ENCODE peak calls at places on chromosome 22, in five cellular contexts. One of them, this sample, is unnamed.

GRCh38 chr22:40768187-40768586 is 51.0 kb downstream of the SLC25A17 start:
- DNase-seq in HepG2: no peak
- DNase-seq in Panc1: no peak
- DNase-seq in cardiac muscle cell: no peak
- DNase-seq in heart right ventricle: no peak
- DNase-seq in this sample: no peak

GRCh38 chr22:47918276-47918928 is 1156.0 kb downstream of the TBC1D22A start:
- DNase-seq in HepG2: no peak
- DNase-seq in Panc1: no peak
- DNase-seq in cardiac muscle cell: no peak
- DNase-seq in heart right ventricle: no peak
- DNase-seq in this sample: no peak

GRCh38 chr22:48953103-48953720 is 874.5 kb downstream of the BRD1 start:
- DNase-seq in HepG2: no peak
- DNase-seq in Panc1: no peak
- DNase-seq in cardiac muscle cell: no peak
- DNase-seq in heart right ventricle: no peak
- DNase-seq in this sample: no peak

GRCh38 chr22:36540867-36541642 is 12.1 kb upstream of the EIF3D start:
- DNase-seq in HepG2: no peak
- DNase-seq in Panc1: no peak
- DNase-seq in cardiac muscle cell: no peak
- DNase-seq in heart right ventricle: no peak
- DNase-seq in this sample: no peak

GRCh38 chr22:31103111-31103510 is 4.3 kb downstream of the SELENOM start:
- DNase-seq in HepG2: no peak
- DNase-seq in Panc1: no peak
- DNase-seq in cardiac muscle cell: no peak
- DNase-seq in heart right ventricle: no peak
- DNase-seq in this sample: no peak

GRCh38 chr22:32446321-32446720 is 17.9 kb downstream of the BPIFC start:
- DNase-seq in HepG2: no peak
- DNase-seq in Panc1: no peak
- DNase-seq in cardiac muscle cell: no peak
- DNase-seq in heart right ventricle: no peak
- DNase-seq in this sample: no peak

GRCh38 chr22:41092023-41092817 is at the start of gene EP300:
- DNase-seq in HepG2: peak; percentile 18
- DNase-seq in Panc1: no peak
- DNase-seq in cardiac muscle cell: peak; percentile 68
- DNase-seq in heart right ventricle: peak; percentile 88
- DNase-seq in this sample: peak; percentile 23

GRCh38 chr22:20437253-20438065 is at the start of gene SCARF2:
- DNase-seq in HepG2: no peak
- DNase-seq in Panc1: no peak
- DNase-seq in cardiac muscle cell: peak; percentile 83
- DNase-seq in heart right ventricle: peak; percentile 71
- DNase-seq in this sample: no peak

GRCh38 chr22:28175730-28176492 is 256.9 kb upstream of the PITPNB start:
- DNase-seq in HepG2: no peak
- DNase-seq in Panc1: no peak
- DNase-seq in cardiac muscle cell: no peak
- DNase-seq in heart right ventricle: no peak
- DNase-seq in this sample: no peak

GRCh38 chr22:27380826-27381225 is 420.7 kb downstream of the MN1 start:
- DNase-seq in HepG2: no peak
- DNase-seq in Panc1: no peak
- DNase-seq in cardiac muscle cell: no peak
- DNase-seq in heart right ventricle: no peak
- DNase-seq in this sample: no peak

GRCh38 chr22:28418063-28418462 is 261.6 kb downstream of the TTC28 start:
- DNase-seq in HepG2: no peak
- DNase-seq in Panc1: no peak
- DNase-seq in cardiac muscle cell: no peak
- DNase-seq in heart right ventricle: no peak
- DNase-seq in this sample: no peak

GRCh38 chr22:20064140-20064480 is 15.9 kb upstream of the DGCR8 start:
- DNase-seq in HepG2: no peak
- DNase-seq in Panc1: no peak
- DNase-seq in cardiac muscle cell: no peak
- DNase-seq in heart right ventricle: no peak
- DNase-seq in this sample: no peak

GRCh38 chr22:32796865-32797573 is 4.5 kb upstream of the TIMP3 start:
- DNase-seq in HepG2: peak; percentile 44
- DNase-seq in Panc1: peak; percentile 7
- DNase-seq in cardiac muscle cell: peak; percentile 73
- DNase-seq in heart right ventricle: peak; percentile 80
- DNase-seq in this sample: peak; percentile 63

GRCh38 chr22:36243996-36244395 is 4.7 kb upstream of the APOL2 start:
- DNase-seq in HepG2: no peak
- DNase-seq in Panc1: no peak
- DNase-seq in cardiac muscle cell: no peak
- DNase-seq in heart right ventricle: no peak
- DNase-seq in this sample: no peak

GRCh38 chr22:17791196-17791595 is 16.9 kb upstream of the BID start:
- DNase-seq in HepG2: no peak
- DNase-seq in Panc1: no peak
- DNase-seq in cardiac muscle cell: no peak
- DNase-seq in heart right ventricle: no peak
- DNase-seq in this sample: no peak

GRCh38 chr22:27747396-27748256 is 53.9 kb downstream of the MN1 start:
- DNase-seq in HepG2: no peak
- DNase-seq in Panc1: no peak
- DNase-seq in cardiac muscle cell: no peak
- DNase-seq in heart right ventricle: no peak
- DNase-seq in this sample: no peak

GRCh38 chr22:20290045-20290392 is 21.9 kb upstream of the RTN4R start:
- DNase-seq in HepG2: no peak
- DNase-seq in Panc1: no peak
- DNase-seq in cardiac muscle cell: no peak
- DNase-seq in heart right ventricle: no peak
- DNase-seq in this sample: no peak

GRCh38 chr22:20080776-20081654 is 974 bp downstream of the DGCR8 start:
- DNase-seq in HepG2: peak; percentile 43
- DNase-seq in Panc1: no peak
- DNase-seq in cardiac muscle cell: peak; percentile 17
- DNase-seq in heart right ventricle: no peak
- DNase-seq in this sample: peak; percentile 4

GRCh38 chr22:36079041-36079440 is 50.4 kb upstream of the RBFOX2 start:
- DNase-seq in HepG2: no peak
- DNase-seq in Panc1: no peak
- DNase-seq in cardiac muscle cell: no peak
- DNase-seq in heart right ventricle: no peak
- DNase-seq in this sample: no peak

GRCh38 chr22:33341611-33342010 is 283.4 kb upstream of the SYN3 start:
- DNase-seq in HepG2: no peak
- DNase-seq in Panc1: no peak
- DNase-seq in cardiac muscle cell: no peak
- DNase-seq in heart right ventricle: no peak
- DNase-seq in this sample: no peak

DNA sequence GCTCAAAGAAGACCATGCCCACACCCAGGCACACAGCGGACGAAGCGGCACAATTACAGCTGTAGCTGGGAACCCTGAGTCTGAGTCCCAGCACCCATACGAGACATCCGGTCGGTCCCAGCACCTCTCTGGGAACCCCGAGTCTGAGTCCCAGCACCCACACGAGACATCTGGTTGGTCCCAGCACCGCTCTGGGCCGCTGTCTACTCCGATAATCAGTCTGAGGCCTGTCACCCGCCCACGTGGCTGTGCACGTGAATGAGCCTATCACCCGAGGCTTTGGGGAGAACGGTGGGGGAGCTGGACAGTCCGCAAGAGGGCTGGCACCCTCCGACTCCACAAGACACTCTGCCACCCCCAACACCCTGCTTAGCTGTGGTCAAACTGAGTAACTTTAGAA is 6.2 kb downstream of the TTLL8 start:
- DNase-seq in HepG2: no peak
- DNase-seq in Panc1: no peak
- DNase-seq in cardiac muscle cell: no peak
- DNase-seq in heart right ventricle: no peak
- DNase-seq in this sample: no peak
- TF ChIP-seq CTCF in HepG2: no peak
- TF ChIP-seq CTCF in Panc1: no peak
- TF ChIP-seq CTCF in cardiac muscle cell: no peak
- TF ChIP-seq CTCF in heart right ventricle: no peak
- TF ChIP-seq CTCF in this sample: no peak

DNA sequence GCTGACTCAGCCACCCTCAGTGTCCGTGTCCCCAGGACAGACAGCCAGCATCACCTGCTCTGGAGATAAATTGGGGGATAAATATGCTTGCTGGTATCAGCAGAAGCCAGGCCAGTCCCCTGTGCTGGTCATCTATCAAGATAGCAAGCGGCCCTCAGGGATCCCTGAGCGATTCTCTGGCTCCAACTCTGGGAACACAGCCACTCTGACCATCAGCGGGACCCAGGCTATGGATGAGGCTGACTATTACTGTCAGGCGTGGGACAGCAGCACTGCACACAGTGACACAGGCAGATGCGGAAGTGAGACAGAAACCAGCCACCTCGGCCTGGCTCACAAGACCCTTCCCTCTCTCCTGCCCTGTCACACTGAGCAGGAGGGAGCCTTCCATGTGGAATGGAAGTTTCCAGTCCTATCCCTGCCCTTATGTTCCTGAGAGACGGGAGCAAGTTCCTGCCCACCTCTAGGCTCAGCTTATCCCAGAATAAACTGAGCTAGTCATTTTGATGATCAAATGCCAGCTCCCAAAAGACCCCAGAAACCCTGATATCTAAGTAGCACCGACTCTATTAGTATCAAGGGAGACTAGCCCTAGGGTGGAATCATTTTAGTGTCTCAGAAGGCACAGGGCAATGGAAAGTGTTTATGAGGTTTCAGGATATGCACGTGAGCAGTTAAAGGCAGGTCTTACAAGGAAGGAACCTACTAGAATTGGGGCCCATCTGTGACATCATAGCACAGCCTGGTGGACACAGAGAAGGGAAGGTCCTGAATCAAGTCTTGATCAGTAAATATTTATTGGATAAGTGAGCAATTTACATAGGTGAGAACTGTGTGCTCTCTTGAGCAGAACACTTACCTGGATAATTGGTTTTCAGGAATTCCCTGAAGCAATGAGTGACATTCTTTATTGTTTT is 6.2 kb upstream of the IGLL5 start:
- DNase-seq in HepG2: no peak
- DNase-seq in Panc1: no peak
- DNase-seq in cardiac muscle cell: no peak
- DNase-seq in heart right ventricle: no peak
- DNase-seq in this sample: no peak
- H3K4me3 ChIP-seq in HepG2: no peak overlapping the region
- H3K4me3 ChIP-seq in Panc1: no peak overlapping the region
- H3K4me3 ChIP-seq in cardiac muscle cell: no peak overlapping the region
- H3K4me3 ChIP-seq in heart right ventricle: no peak overlapping the region
- H3K4me3 ChIP-seq in this sample: no peak overlapping the region

GRCh38 chr22:44425356-44425755 is 72.7 kb downstream of the RTL6 start:
- DNase-seq in HepG2: no peak
- DNase-seq in Panc1: no peak
- DNase-seq in cardiac muscle cell: no peak
- DNase-seq in heart right ventricle: no peak
- DNase-seq in this sample: no peak

GRCh38 chr22:44422742-44423370 is 75.2 kb downstream of the RTL6 start:
- DNase-seq in HepG2: no peak
- DNase-seq in Panc1: no peak
- DNase-seq in cardiac muscle cell: no peak
- DNase-seq in heart right ventricle: no peak
- DNase-seq in this sample: no peak

GRCh38 chr22:44424131-44424711 is 73.8 kb downstream of the RTL6 start:
- DNase-seq in HepG2: no peak
- DNase-seq in Panc1: no peak
- DNase-seq in cardiac muscle cell: no peak
- DNase-seq in heart right ventricle: no peak
- DNase-seq in this sample: no peak

GRCh38 chr22:44423556-44423955 is 74.5 kb downstream of the RTL6 start:
- DNase-seq in HepG2: no peak
- DNase-seq in Panc1: no peak
- DNase-seq in cardiac muscle cell: no peak
- DNase-seq in heart right ventricle: no peak
- DNase-seq in this sample: no peak

GRCh38 chr22:44424867-44425351 is 73.1 kb downstream of the RTL6 start:
- DNase-seq in HepG2: no peak
- DNase-seq in Panc1: no peak
- DNase-seq in cardiac muscle cell: no peak
- DNase-seq in heart right ventricle: no peak
- DNase-seq in this sample: no peak
- TF ChIP-seq CTCF in HepG2: no peak
- TF ChIP-seq CTCF in Panc1: no peak
- TF ChIP-seq CTCF in cardiac muscle cell: no peak
- TF ChIP-seq CTCF in heart right ventricle: no peak
- TF ChIP-seq CTCF in this sample: no peak

DNA sequence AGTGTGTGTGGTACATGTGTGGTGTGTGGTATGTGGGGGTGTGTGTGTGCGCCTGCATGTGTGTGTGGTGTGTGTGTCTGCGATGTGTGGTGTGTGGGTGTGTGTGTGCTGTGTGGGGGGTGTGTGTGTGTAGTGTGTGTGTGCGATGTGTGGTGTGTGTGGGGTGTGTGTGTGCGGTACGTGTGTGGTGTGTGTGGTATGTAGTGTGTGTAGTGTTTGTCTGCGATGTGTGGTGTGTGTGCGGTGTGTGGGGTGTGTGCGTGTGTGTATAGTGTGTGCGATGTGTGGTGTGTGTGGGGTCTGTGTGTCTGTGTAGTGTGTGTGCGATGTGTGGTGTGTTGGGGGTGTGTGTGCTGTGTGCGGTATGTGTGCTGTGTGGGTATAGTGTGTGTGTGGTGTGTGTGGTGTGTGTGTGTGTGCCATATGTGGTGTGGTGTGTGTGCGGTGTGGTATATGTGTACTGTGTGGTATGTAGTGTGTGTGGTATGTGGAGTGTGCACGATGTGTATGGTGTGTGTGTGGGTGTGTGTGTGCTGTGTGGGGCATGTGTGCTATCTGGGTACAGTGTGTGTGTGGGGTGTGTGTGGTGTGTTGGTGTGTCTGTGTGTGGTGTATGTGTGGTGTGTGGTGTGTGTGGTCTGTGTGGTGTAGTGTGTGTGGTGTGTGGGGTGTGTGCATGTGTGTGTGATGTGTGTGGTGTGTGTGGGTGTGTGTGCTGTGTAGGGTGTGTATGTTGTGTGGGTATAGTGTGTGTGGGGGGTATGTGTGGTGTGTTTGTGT is 5.7 kb upstream of the PPP6R2 start:
- DNase-seq in HepG2: no peak
- DNase-seq in Panc1: no peak
- DNase-seq in cardiac muscle cell: no peak
- DNase-seq in heart right ventricle: no peak
- DNase-seq in this sample: no peak
- H3K4me3 ChIP-seq in HepG2: no peak overlapping the region
- H3K4me3 ChIP-seq in Panc1: no peak overlapping the region
- H3K4me3 ChIP-seq in cardiac muscle cell: no peak overlapping the region
- H3K4me3 ChIP-seq in heart right ventricle: no peak overlapping the region
- H3K4me3 ChIP-seq in this sample: no peak overlapping the region